ENCODE peak calls at places on chromosomes 1 and 21, in ten cellular contexts. G is T follicular helper cell; J is T-cell; Q is GM13976; H is body of pancreas; Y is stimulated activated CD8-positive, alpha-beta memory T cell treated with anti-CD3 and anti-CD28 coated beads, Interleukin-7, amount 100 ng/mL, for 1 hour; V is NCI-H460; X is activated CD4-positive, alpha-beta T cell treated with anti-CD3 and anti-CD28 coated beads, Interleukin-2, amount 50 U/mL, for 1 hour; I is activated CD8-positive, alpha-beta memory T cell treated with anti-CD3 and anti-CD28 coated beads, Interleukin-2, amount 10 ng/mL, durations not matched to agents 7 days and 5 days; D is fibroblast of the conjunctiva. B is an unnamed sample.

GRCh38 chr1:32334864-32335618 is 992 bp downstream of the MARCKSL1 start:
- DNase-seq in G (peak), J (peak), Q (peak), H (peak), Y (peak), V (no peak), X (peak), I (peak), D (no peak), B (no peak)

GRCh38 chr1:119827010-119827409 is 15.8 kb upstream of the REG4 start:
- DNase-seq in G (no peak), J (no peak), Q (no peak), H (no peak), Y (no peak), V (no peak), X (no peak), I (no peak), D (no peak), B (no peak)

GRCh38 chr1:98325646-98326441 is 335.7 kb upstream of the SNX7 start:
- DNase-seq in G (no peak), J (no peak), Q (no peak), H (peak), Y (no peak), V (peak), X (no peak), I (no peak), D (peak), B (no peak)

GRCh38 chr1:235011064-235011598 is 117.5 kb downstream of the TOMM20 start:
- DNase-seq in G (peak), J (peak), Q (peak), H (no peak), Y (peak), V (no peak), X (peak), I (peak), D (no peak), B (no peak)

GRCh38 chr1:101506541-101507164 is 269.8 kb downstream of the S1PR1 start:
- DNase-seq in G (peak), J (peak), Q (peak), H (peak), Y (no peak), V (peak), X (peak), I (no peak), D (peak), B (peak)

GRCh38 chr1:219416598-219417238 is 196.2 kb downstream of the ZC3H11B start:
- DNase-seq in G (peak), J (peak), Q (no peak), H (peak), Y (peak), V (peak), X (peak), I (peak), D (peak), B (peak)

GRCh38 chr1:12562955-12563576 is 54.9 kb downstream of the DHRS3 start:
- DNase-seq in G (no peak), J (no peak), Q (no peak), H (no peak), Y (no peak), V (no peak), X (no peak), I (no peak), D (no peak), B (no peak)

GRCh38 chr1:197272791-197273190 is 4.7 kb downstream of the CRB1 start:
- DNase-seq in G (no peak), J (no peak), Q (no peak), H (no peak), Y (no peak), V (no peak), X (no peak), I (no peak), D (no peak), B (no peak)

GRCh38 chr1:67060811-67061218 is 6.9 kb upstream of the SLC35D1 start:
- DNase-seq in G (no peak), J (no peak), Q (no peak), H (no peak), Y (no peak), V (no peak), X (no peak), I (no peak), D (peak), B (no peak)

GRCh38 chr1:115091582-115091981 is 2.3 kb upstream of the TSPAN2 start:
- DNase-seq in G (no peak), J (no peak), Q (no peak), H (no peak), Y (no peak), V (no peak), X (no peak), I (no peak), D (no peak), B (no peak)

GRCh38 chr1:87044840-87045239 is 130.4 kb downstream of the HS2ST1 start:
- DNase-seq in G (peak), J (peak), Q (peak), H (no peak), Y (no peak), V (no peak), X (peak), I (peak), D (no peak), B (no peak)

GRCh38 chr1:209653915-209654351 is 1.7 kb upstream of the LAMB3 start:
- DNase-seq in G (no peak), J (no peak), Q (no peak), H (peak), Y (no peak), V (no peak), X (no peak), I (no peak), D (no peak), B (no peak)

GRCh38 chr1:93702102-93702827 is 20.6 kb upstream of the BCAR3 start:
- DNase-seq in G (no peak), J (no peak), Q (peak), H (no peak), Y (no peak), V (no peak), X (no peak), I (no peak), D (no peak), B (no peak)

GRCh38 chr1:92851729-92852128 is 19.9 kb downstream of the RPL5 start:
- DNase-seq in G (no peak), J (no peak), Q (no peak), H (no peak), Y (no peak), V (no peak), X (no peak), I (no peak), D (no peak), B (no peak)

GRCh38 chr21:29496337-29496736 is 197.6 kb downstream of the BACH1 start:
- DNase-seq in G (no peak), J (no peak), Q (no peak), H (no peak), Y (no peak), V (no peak), X (no peak), I (no peak), D (no peak), B (no peak)

GRCh38 chr1:85280636-85281035 is 4.2 kb upstream of the BCL10 start:
- DNase-seq in G (no peak), J (no peak), Q (no peak), H (no peak), Y (no peak), V (no peak), X (no peak), I (no peak), D (no peak), B (no peak)

GRCh38 chr1:246435421-246436041 is 71.5 kb downstream of the SMYD3 start:
- DNase-seq in G (no peak), J (no peak), Q (no peak), H (no peak), Y (no peak), V (peak), X (no peak), I (no peak), D (no peak), B (no peak)

GRCh38 chr1:12384836-12385456 is 155.1 kb downstream of the VPS13D start:
- DNase-seq in G (peak), J (no peak), Q (no peak), H (no peak), Y (no peak), V (no peak), X (peak), I (peak), D (no peak), B (no peak)

GRCh38 chr1:229975047-229975446 is 92.0 kb upstream of the GALNT2 start:
- DNase-seq in G (no peak), J (no peak), Q (no peak), H (no peak), Y (no peak), V (no peak), X (no peak), I (no peak), D (no peak), B (no peak)

GRCh38 chr1:58982259-58982998 is 198.6 kb upstream of the JUN start:
- DNase-seq in G (no peak), J (no peak), Q (no peak), H (peak), Y (no peak), V (no peak), X (no peak), I (peak), D (no peak), B (peak)

GRCh38 chr1:57218487-57219079 is 205.3 kb downstream of the DAB1 start:
- DNase-seq in G (no peak), J (no peak), Q (no peak), H (no peak), Y (no peak), V (no peak), X (no peak), I (no peak), D (no peak), B (no peak)

GRCh38 chr1:2344121-2344681 is 47.2 kb downstream of the MORN1 start:
- DNase-seq in G (no peak), J (no peak), Q (no peak), H (no peak), Y (no peak), V (no peak), X (no peak), I (no peak), D (no peak), B (no peak)

GRCh38 chr21:38793926-38794713 is 11.6 kb upstream of the ETS2 start:
- DNase-seq in G (no peak), J (no peak), Q (no peak), H (no peak), Y (no peak), V (no peak), X (no peak), I (no peak), D (no peak), B (no peak)

GRCh38 chr1:1899266-1899966 is 8.5 kb upstream of the GNB1 start:
- DNase-seq in G (no peak), J (peak), Q (peak), H (peak), Y (no peak), V (no peak), X (no peak), I (no peak), D (no peak), B (no peak)

GRCh38 chr1:211811126-211811525 is 19.4 kb downstream of the LPGAT1 start:
- DNase-seq in G (no peak), J (no peak), Q (no peak), H (no peak), Y (no peak), V (no peak), X (no peak), I (no peak), D (no peak), B (no peak)

GRCh38 chr1:173002891-173003582 is 47.7 kb downstream of the TNFSF18 start:
- DNase-seq in G (no peak), J (no peak), Q (no peak), H (no peak), Y (no peak), V (peak), X (no peak), I (no peak), D (peak), B (no peak)

GRCh38 chr1:234532511-234532922 is 53.5 kb upstream of the TARBP1 start:
- DNase-seq in G (no peak), J (no peak), Q (no peak), H (peak), Y (no peak), V (no peak), X (no peak), I (no peak), D (no peak), B (peak)

GRCh38 chr1:154819628-154820590 is 50.2 kb downstream of the KCNN3 start:
- DNase-seq in G (no peak), J (peak), Q (peak), H (peak), Y (no peak), V (peak), X (no peak), I (no peak), D (no peak), B (no peak)

GRCh38 chr1:77796695-77797405 is 17.4 kb downstream of the MIGA1 start:
- DNase-seq in G (no peak), J (no peak), Q (no peak), H (no peak), Y (no peak), V (no peak), X (no peak), I (no peak), D (no peak), B (peak)

GRCh38 chr1:172320723-172321122 is 99.8 kb upstream of the C1orf105 start:
- DNase-seq in G (no peak), J (no peak), Q (no peak), H (no peak), Y (no peak), V (peak), X (no peak), I (no peak), D (no peak), B (no peak)

GRCh38 chr1:225418598-225418997 is 9.2 kb downstream of the LBR start:
- DNase-seq in G (no peak), J (no peak), Q (no peak), H (no peak), Y (no peak), V (no peak), X (no peak), I (no peak), D (no peak), B (peak)

GRCh38 chr1:183812686-183813569 is 8.0 kb downstream of the RGL1 start:
- DNase-seq in G (no peak), J (no peak), Q (no peak), H (no peak), Y (no peak), V (no peak), X (no peak), I (no peak), D (no peak), B (no peak)

GRCh38 chr1:198880818-198881597 is 242.2 kb downstream of the PTPRC start:
- DNase-seq in G (no peak), J (no peak), Q (peak), H (no peak), Y (no peak), V (peak), X (no peak), I (no peak), D (peak), B (no peak)

GRCh38 chr1:235588916-235589515 is 60.6 kb downstream of the GNG4 start:
- DNase-seq in G (no peak), J (no peak), Q (no peak), H (no peak), Y (no peak), V (no peak), X (no peak), I (no peak), D (no peak), B (no peak)

GRCh38 chr1:177010246-177010825 is 154.2 kb downstream of the ASTN1 start:
- DNase-seq in G (no peak), J (no peak), Q (no peak), H (no peak), Y (no peak), V (no peak), X (no peak), I (no peak), D (no peak), B (no peak)

GRCh38 chr1:232306269-232306911 is 323.5 kb downstream of the SIPA1L2 start:
- DNase-seq in G (no peak), J (no peak), Q (no peak), H (peak), Y (no peak), V (no peak), X (no peak), I (no peak), D (no peak), B (peak)